ENCODE peak calls at places on chromosomes 5 and 9, in six cellular contexts. V is endodermal cell, U is H9, L is foreskin fibroblast, Y is nephron progenitor cell, J is HFFc6. R is an unnamed sample.

GRCh38 chr9:71487046-71487445 is 281.3 kb downstream of the CEMIP2 start:
- DNase-seq in J (peak), L (peak), U (peak), Y (no peak), V (peak), R (no peak)

GRCh38 chr9:14223081-14223480 is 90.9 kb downstream of the NFIB start:
- DNase-seq in L (no peak), Y (no peak), J (no peak), V (no peak), U (no peak), R (no peak)

GRCh38 chr9:125971895-125972729 is 224.9 kb downstream of the PBX3 start:
- DNase-seq in J (no peak), U (no peak), Y (no peak), L (no peak), V (peak), R (no peak)

GRCh38 chr5:43065384-43066230 is 25.5 kb upstream of the ANXA2R start:
- DNase-seq in V (no peak), J (peak), U (no peak), L (peak), Y (peak), R (peak)

GRCh38 chr9:125538092-125538473 is 168.9 kb downstream of the MAPKAP1 start:
- DNase-seq in U (no peak), Y (no peak), L (peak), V (no peak), J (peak), R (no peak)

GRCh38 chr9:72753261-72753893 is 199.5 kb downstream of the ALDH1A1 start:
- DNase-seq in U (no peak), V (no peak), Y (no peak), L (peak), J (peak), R (no peak)

GRCh38 chr9:126508171-126508591 is 105.5 kb upstream of the LMX1B start:
- DNase-seq in V (peak), U (no peak), L (no peak), J (no peak), Y (no peak), R (peak)

GRCh38 chr5:136194611-136195010 is 1.6 kb upstream of the SMIM32 start:
- DNase-seq in V (peak), L (no peak), U (no peak), J (no peak), Y (no peak), R (no peak)

GRCh38 chr9:130100681-130101080 is 47.0 kb downstream of the GPR107 start:
- DNase-seq in U (no peak), L (no peak), J (no peak), V (no peak), Y (no peak), R (no peak)

GRCh38 chr9:134455951-134456739 is 129.9 kb downstream of the RXRA start:
- DNase-seq in V (no peak), Y (no peak), U (no peak), J (peak), L (peak), R (no peak)

GRCh38 chr5:137263319-137263718 is 235.8 kb downstream of the SPOCK1 start:
- DNase-seq in J (no peak), Y (no peak), L (no peak), V (no peak), U (no peak), R (no peak)

GRCh38 chr5:106258591-106259125 is 1412.1 kb downstream of the EFNA5 start:
- DNase-seq in V (no peak), J (no peak), L (no peak), Y (no peak), U (no peak), R (no peak)

GRCh38 chr9:650362-650761 is 191.1 kb upstream of the DMRT1 start:
- DNase-seq in J (no peak), L (no peak), V (peak), Y (no peak), U (peak), R (no peak)

GRCh38 chr9:71628247-71628646 is 140.1 kb downstream of the CEMIP2 start:
- DNase-seq in J (no peak), V (no peak), U (no peak), Y (no peak), L (no peak), R (no peak)

GRCh38 chr9:20351715-20352114 is 270.6 kb downstream of the MLLT3 start:
- DNase-seq in J (no peak), Y (no peak), V (no peak), L (peak), U (no peak), R (no peak)

GRCh38 chr9:124665391-124666058 is 105.6 kb downstream of the NR6A1 start:
- DNase-seq in U (no peak), J (peak), L (peak), V (no peak), Y (no peak), R (no peak)

GRCh38 chr9:81411961-81412360 is 277.4 kb downstream of the TLE1 start:
- DNase-seq in L (peak), U (no peak), V (no peak), Y (no peak), J (peak), R (no peak)

GRCh38 chr9:23308114-23308513 is 517.9 kb downstream of the ELAVL2 start:
- DNase-seq in V (no peak), L (no peak), U (no peak), J (no peak), Y (no peak), R (no peak)

GRCh38 chr9:88534456-88535225 is at the start of gene NXNL2:
- DNase-seq in L (peak), J (peak), Y (peak), U (peak), V (peak), R (peak)

GRCh38 chr9:109319072-109319630 is 1.7 kb downstream of the EPB41L4B start:
- DNase-seq in J (no peak), V (peak), U (no peak), L (no peak), Y (peak), R (no peak)

GRCh38 chr9:104758974-104759373 is 5.0 kb upstream of the NIPSNAP3B start:
- DNase-seq in Y (no peak), U (no peak), J (no peak), V (no peak), L (no peak), R (no peak)

GRCh38 chr5:98891591-98891990 is 37.2 kb downstream of the CHD1 start:
- DNase-seq in U (no peak), Y (no peak), V (no peak), L (no peak), J (no peak), R (no peak)

GRCh38 chr5:128903550-128903949 is 61.7 kb upstream of the SLC27A6 start:
- DNase-seq in Y (no peak), L (no peak), V (no peak), J (no peak), U (no peak), R (no peak)

GRCh38 chr5:97062046-97062445 is 80.4 kb downstream of the LIX1 start:
- DNase-seq in Y (peak), L (no peak), U (peak), V (no peak), J (no peak), R (no peak)

GRCh38 chr5:133319244-133319643 is 267.4 kb downstream of the HSPA4 start:
- DNase-seq in U (no peak), Y (no peak), V (no peak), L (no peak), J (no peak), R (no peak)

GRCh38 chr5:133317558-133317957 is 265.7 kb downstream of the HSPA4 start:
- DNase-seq in V (no peak), J (no peak), U (no peak), L (no peak), Y (no peak), R (no peak)

GRCh38 chr5:133319905-133320520 is 268.2 kb downstream of the HSPA4 start:
- DNase-seq in V (peak), L (no peak), Y (no peak), U (no peak), J (no peak), R (no peak)

GRCh38 chr5:133314086-133314485 is 262.3 kb downstream of the HSPA4 start:
- DNase-seq in J (no peak), U (no peak), L (no peak), Y (no peak), V (no peak), R (no peak)

GRCh38 chr5:133316346-133317343 is 264.8 kb downstream of the HSPA4 start:
- DNase-seq in J (no peak), Y (peak), L (no peak), V (peak), U (peak), R (peak)
- TF ChIP-seq CTCF in J (peak), Y (peak), L (no peak), V (peak), U (peak), R (no peak)

DNA sequence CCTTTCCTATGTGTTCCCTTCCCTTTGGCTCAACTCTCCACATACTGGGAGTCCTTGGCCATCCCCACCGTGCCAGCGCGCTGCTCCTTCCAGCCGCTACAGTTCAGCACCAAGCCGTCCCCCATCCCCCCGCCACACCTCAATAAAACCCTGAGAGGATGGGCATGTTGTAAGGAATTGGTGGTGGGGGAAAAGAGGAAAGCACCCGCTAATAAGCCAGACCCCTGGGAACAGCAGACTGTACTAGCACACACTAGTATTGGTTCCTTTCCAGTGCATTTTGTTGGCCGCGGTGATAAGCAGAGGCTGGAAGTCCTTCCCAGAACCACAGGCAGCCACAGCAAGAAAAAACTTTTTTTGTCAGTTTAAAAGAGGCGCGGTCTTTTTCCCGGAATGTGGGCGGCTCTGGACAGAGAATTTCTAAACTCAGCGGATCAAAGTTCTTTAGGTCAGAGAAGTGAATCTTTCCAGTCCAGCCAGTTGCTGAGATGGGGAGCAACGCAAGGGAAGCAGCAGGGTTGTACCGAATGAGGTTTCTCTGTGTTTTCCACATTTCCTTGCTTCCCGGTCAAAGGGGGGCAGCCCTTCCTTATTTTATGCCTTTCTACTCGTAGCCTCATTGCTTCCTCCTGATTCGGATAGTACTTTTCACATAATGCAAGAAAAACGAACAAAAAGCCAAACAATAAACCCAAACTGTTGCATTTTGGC is 2.1 kb downstream of the CHSY3 start:
- DNase-seq in U (peak), V (peak), J (no peak), Y (peak), L (peak), R (peak)
- TF ChIP-seq CTCF in U (no peak), V (no peak), J (no peak), Y (no peak), L (peak), R (no peak)

GRCh38 chr9:131402073-131402472 is 8.2 kb downstream of the PRRC2B start:
- DNase-seq in J (peak), Y (no peak), L (peak), V (no peak), U (no peak), R (no peak)
- TF ChIP-seq CTCF in J (no peak), Y (no peak), L (no peak), V (no peak), U (no peak), R (no peak)

DNA sequence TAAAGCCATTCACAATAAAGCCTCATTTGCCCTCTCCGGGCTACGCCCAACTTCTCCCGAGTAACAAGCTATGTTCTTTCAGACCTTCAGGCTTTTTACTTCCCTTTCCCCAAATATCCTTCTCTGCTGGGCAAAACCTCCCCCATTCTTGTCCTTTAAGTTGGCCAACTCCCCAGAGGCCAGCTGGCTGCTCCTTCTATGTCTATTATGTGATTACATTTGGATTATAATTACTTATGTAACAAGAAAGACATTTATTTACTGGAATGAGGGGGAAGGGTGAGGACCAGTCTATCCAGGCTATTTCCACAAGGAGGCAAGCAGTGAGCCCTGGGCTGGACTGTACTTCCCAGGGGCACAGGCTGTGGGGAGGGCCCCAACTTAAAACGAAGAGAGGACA is 84.6 kb downstream of the GNAQ start:
- DNase-seq in Y (no peak), U (no peak), L (no peak), V (no peak), J (no peak), R (no peak)
- TF ChIP-seq CTCF in Y (no peak), U (no peak), L (no peak), V (no peak), J (no peak), R (no peak)

DNA sequence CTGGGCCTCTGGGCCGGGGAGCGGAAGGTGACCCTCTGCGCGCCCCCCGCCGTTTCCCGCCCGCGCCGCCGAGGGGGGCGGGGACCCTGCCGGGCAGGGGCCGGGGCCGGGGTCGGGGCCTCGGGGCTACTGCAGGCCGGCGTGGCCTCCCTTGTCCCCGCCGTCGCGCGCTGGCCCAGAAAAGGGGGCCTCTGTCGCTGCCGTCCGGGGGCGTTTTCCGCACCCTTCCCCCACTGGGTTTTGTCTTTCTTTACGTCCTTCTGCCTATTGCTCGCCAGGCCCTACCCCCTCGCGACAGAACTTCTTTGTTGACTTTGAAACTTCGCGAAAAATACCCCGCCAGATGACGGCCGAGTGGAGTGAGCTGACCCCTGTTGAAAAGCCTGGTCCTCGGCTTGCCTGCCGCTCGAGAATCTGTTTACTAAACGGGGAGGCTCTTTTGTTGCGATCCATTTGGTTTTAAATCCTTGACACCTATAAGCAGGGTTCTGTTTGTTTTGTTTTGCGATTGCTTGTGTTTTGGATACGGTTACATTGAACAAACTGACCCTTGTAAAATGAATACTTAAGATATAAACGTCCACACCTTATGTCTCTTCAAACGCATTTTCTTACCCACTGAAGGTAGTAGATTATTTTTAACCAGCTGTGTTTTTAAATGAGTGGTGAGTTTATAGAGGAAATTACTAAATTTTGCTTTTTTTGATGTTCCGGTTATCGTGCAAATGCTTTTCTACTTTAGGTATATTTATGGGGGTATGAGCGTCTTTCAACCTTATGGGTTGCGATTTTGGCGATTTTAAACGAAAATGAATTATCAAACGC is 765 bp downstream of the MARCHF6 start:
- DNase-seq in Y (no peak), V (peak), U (no peak), L (no peak), J (no peak), R (peak)
- TF ChIP-seq CTCF in Y (no peak), V (no peak), U (no peak), L (no peak), J (no peak), R (no peak)

GRCh38 chr5:148730272-148730954 is 76.1 kb upstream of the HTR4 start:
- DNase-seq in L (peak), J (peak), Y (no peak), V (no peak), U (no peak), R (no peak)

GRCh38 chr5:148725675-148726074 is 71.3 kb upstream of the HTR4 start:
- DNase-seq in Y (no peak), J (no peak), U (no peak), V (no peak), L (no peak), R (no peak)

GRCh38 chr5:148732692-148733091 is 78.4 kb upstream of the HTR4 start:
- DNase-seq in J (no peak), L (no peak), Y (no peak), V (no peak), U (no peak), R (no peak)

GRCh38 chr5:148730955-148731898 is 76.9 kb upstream of the HTR4 start:
- DNase-seq in L (peak), V (peak), J (peak), U (peak), Y (peak), R (peak)

DNA sequence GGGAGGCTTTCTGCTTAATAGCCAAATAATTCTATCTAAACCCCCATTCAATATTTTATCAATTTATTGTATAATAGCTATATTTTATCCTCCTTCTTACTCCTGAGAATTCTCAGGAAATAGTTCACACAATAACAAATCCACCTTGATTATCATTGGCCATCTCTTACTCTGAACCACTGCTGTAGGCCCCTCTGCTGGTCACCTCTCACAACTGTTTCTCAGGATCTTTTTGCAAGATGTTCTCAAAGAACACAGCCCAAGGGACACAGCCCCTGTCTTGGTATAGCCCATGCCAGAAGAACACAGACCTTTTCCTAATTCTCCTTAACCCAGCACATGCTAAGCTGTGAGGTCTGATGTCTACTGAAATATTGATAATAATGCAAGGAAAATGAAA is 74.9 kb upstream of the HTR4 start:
- DNase-seq in V (peak), U (no peak), J (no peak), L (no peak), Y (no peak), R (no peak)
- TF ChIP-seq CTCF in V (peak), U (peak), J (peak), L (peak), Y (no peak), R (no peak)

DNA sequence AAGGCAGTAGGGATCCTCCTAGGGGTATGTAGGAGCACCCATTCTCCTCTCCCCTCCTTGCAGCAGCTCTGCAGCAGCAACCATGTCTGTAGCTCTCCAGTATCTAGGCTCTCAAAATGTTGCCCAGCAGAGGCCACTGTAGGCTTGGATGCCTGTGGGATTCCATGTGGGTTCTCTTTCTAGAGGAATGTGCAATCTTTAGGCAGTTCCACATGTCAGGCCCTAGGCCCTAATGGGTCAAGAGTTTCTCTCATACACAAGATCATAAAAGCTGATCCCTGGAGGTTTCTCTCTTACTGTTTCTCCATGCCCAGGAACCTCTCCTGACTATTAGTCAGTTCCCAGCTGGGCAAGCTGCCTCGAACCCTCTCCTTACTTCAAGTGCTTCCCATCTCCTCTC is 215.8 kb downstream of the FRMD3 start:
- DNase-seq in V (no peak), Y (no peak), L (no peak), U (no peak), J (peak), R (no peak)
- TF ChIP-seq CTCF in V (peak), Y (no peak), L (no peak), U (no peak), J (peak), R (no peak)

GRCh38 chr5:176364765-176365662 is at the start of gene ARL10:
- DNase-seq in L (peak), U (peak), J (no peak), Y (peak), V (peak), R (peak)

GRCh38 chr5:176359658-176360057 is 1.9 kb downstream of the KIAA1191 start:
- DNase-seq in J (no peak), V (no peak), U (no peak), Y (no peak), L (no peak), R (no peak)

GRCh38 chr5:176360894-176361436 is 599 bp downstream of the KIAA1191 start:
- DNase-seq in L (no peak), U (no peak), J (no peak), Y (no peak), V (no peak), R (no peak)

GRCh38 chr5:176362098-176362442 is 506 bp upstream of the KIAA1191 start:
- DNase-seq in V (no peak), L (no peak), J (no peak), Y (no peak), U (no peak), R (no peak)

DNA sequence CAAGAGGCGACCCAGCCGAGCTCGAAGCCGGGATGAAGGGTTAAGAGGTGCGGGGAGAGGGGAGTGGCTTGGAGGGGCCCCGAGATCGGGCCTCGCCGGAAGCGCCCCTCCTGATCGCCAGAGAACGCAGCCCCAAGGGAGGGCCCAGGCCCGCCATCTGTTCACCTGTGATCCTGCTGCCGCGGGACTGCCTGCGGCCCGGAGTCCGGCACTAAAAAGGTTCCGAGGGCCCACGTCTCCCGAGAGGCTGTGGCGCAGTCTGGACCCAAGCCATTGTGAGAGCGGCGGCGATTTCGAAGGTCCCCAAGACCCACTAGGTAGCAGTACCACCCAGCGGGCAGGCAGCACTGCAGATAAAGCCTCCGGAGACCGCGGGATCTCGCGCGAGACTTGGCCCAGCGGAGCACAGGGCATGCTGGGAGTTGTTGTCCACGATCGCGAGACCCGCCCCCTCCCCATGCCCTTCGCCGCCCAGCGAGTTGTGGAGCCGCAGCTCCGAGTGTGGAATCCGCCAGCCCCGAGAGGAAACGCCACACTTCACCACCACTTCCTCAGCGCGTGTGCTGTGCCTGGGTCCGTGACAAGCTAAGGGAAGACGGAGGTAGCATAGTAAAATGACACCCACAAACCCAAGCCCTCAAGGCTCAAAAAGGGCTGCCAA is at the start of gene KIAA1191:
- DNase-seq in U (peak), J (peak), L (peak), V (peak), Y (peak), R (peak)
- TF ChIP-seq CTCF in U (no peak), J (peak), L (no peak), V (no peak), Y (no peak), R (no peak)

R was measured in glutamatergic neuron.